ENCODE peak calls at places on chromosomes 7 and 10, in nine cellular contexts. Z is progenitor cell of endocrine pancreas; H is nephron progenitor cell; J is upper lobe of right lung; C is neural crest cell; B is dorsolateral prefrontal cortex; X is activated CD8-positive, alpha-beta T cell treated with anti-CD3 and anti-CD28 coated beads for 36 hours; S is suprapubic skin; I is astrocyte of the spinal cord. P is an unnamed sample.

GRCh38 chr7:120941064-120941463 is 9.5 kb upstream of the ING3 start:
- DNase-seq in Z (no peak), H (no peak), J (no peak), C (no peak), B (no peak), X (no peak), S (no peak), I (no peak), P (no peak)

GRCh38 chr7:34949356-34949755 is 87.9 kb downstream of the DPY19L1 start:
- DNase-seq in Z (no peak), H (no peak), J (no peak), C (no peak), B (no peak), X (no peak), S (no peak), I (peak), P (no peak)

GRCh38 chr7:43905954-43906326 is 456 bp downstream of the URGCP start:
- DNase-seq in Z (peak), H (peak), J (peak), C (peak), B (peak), X (peak), S (no peak), I (peak), P (no peak)

GRCh38 chr10:35378547-35379210 is 42.4 kb downstream of the CCNY start:
- DNase-seq in Z (no peak), H (no peak), J (no peak), C (no peak), B (no peak), X (peak), S (no peak), I (peak), P (no peak)

GRCh38 chr10:15856328-15857000 is 3.8 kb downstream of the MINDY3 start:
- DNase-seq in Z (no peak), H (no peak), J (no peak), C (no peak), B (no peak), X (no peak), S (no peak), I (no peak), P (no peak)

GRCh38 chr7:47454066-47454950 is 127.6 kb downstream of the TNS3 start:
- DNase-seq in Z (no peak), H (no peak), J (peak), C (no peak), B (no peak), X (no peak), S (no peak), I (no peak), P (no peak)

GRCh38 chr7:43763183-43763582 is 4.7 kb downstream of the BLVRA start:
- DNase-seq in Z (no peak), H (no peak), J (no peak), C (no peak), B (no peak), X (no peak), S (no peak), I (no peak), P (no peak)

GRCh38 chr7:25369794-25370193 is 141.5 kb upstream of the NPVF start:
- DNase-seq in Z (no peak), H (no peak), J (no peak), C (no peak), B (no peak), X (no peak), S (no peak), I (no peak), P (no peak)

GRCh38 chr10:24603333-24603732 is 120.4 kb downstream of the ARHGAP21 start:
- DNase-seq in Z (no peak), H (no peak), J (no peak), C (no peak), B (no peak), X (peak), S (no peak), I (peak), P (no peak)

GRCh38 chr10:119448579-119449209 is 93.8 kb downstream of the RGS10 start:
- DNase-seq in Z (no peak), H (peak), J (no peak), C (no peak), B (no peak), X (no peak), S (no peak), I (no peak), P (no peak)

GRCh38 chr7:114085313-114085591 is 166.4 kb upstream of the PPP1R3A start:
- DNase-seq in Z (no peak), H (no peak), J (no peak), C (peak), B (no peak), X (no peak), S (no peak), I (no peak), P (no peak)

GRCh38 chr7:22879285-22879684 is 56.6 kb upstream of the TOMM7 start:
- DNase-seq in Z (no peak), H (no peak), J (no peak), C (no peak), B (no peak), X (no peak), S (no peak), I (no peak), P (no peak)

GRCh38 chr7:7681936-7682329 is 36.5 kb downstream of the RPA3 start:
- DNase-seq in Z (no peak), H (no peak), J (no peak), C (no peak), B (no peak), X (no peak), S (no peak), I (no peak), P (no peak)

GRCh38 chr7:25611196-25611595 is 382.9 kb upstream of the NPVF start:
- DNase-seq in Z (no peak), H (no peak), J (no peak), C (no peak), B (no peak), X (no peak), S (no peak), I (no peak), P (no peak)

GRCh38 chr10:109996225-109996624 is 11.6 kb upstream of the ADD3 start:
- DNase-seq in Z (no peak), H (no peak), J (no peak), C (no peak), B (no peak), X (no peak), S (no peak), I (no peak), P (no peak)

GRCh38 chr10:120477723-120478270 is 20.8 kb downstream of the PLPP4 start:
- DNase-seq in Z (no peak), H (no peak), J (no peak), C (no peak), B (no peak), X (no peak), S (no peak), I (peak), P (no peak)

GRCh38 chr7:31432831-31433340 is 81.0 kb upstream of the ITPRID1 start:
- DNase-seq in Z (no peak), H (no peak), J (no peak), C (no peak), B (no peak), X (no peak), S (no peak), I (peak), P (no peak)

GRCh38 chr7:19754521-19755116 is 18.8 kb downstream of the TMEM196 start:
- DNase-seq in Z (no peak), H (no peak), J (no peak), C (peak), B (no peak), X (no peak), S (no peak), I (peak), P (no peak)

GRCh38 chr10:119153661-119154060 is 11.9 kb downstream of the SFXN4 start:
- DNase-seq in Z (no peak), H (no peak), J (no peak), C (no peak), B (no peak), X (no peak), S (no peak), I (no peak), P (no peak)

GRCh38 chr10:31745612-31746376 is 182.8 kb downstream of the ARHGAP12 start:
- DNase-seq in Z (no peak), H (no peak), J (no peak), C (no peak), B (no peak), X (peak), S (no peak), I (peak), P (peak)

GRCh38 chr7:121023683-121024507 is 35.4 kb downstream of the CPED1 start:
- DNase-seq in Z (no peak), H (no peak), J (no peak), C (no peak), B (no peak), X (no peak), S (no peak), I (peak), P (no peak)

GRCh38 chr7:54581511-54581910 is 39.3 kb downstream of the VSTM2A start:
- DNase-seq in Z (no peak), H (no peak), J (no peak), C (no peak), B (no peak), X (no peak), S (no peak), I (peak), P (no peak)

GRCh38 chr10:128817636-128818035 is 649.4 kb upstream of the MGMT start:
- DNase-seq in Z (no peak), H (no peak), J (no peak), C (no peak), B (no peak), X (no peak), S (no peak), I (no peak), P (no peak)

GRCh38 chr7:140607441-140607989 is 33.1 kb downstream of the DENND2A start:
- DNase-seq in Z (no peak), H (no peak), J (peak), C (no peak), B (peak), X (no peak), S (peak), I (peak), P (no peak)

GRCh38 chr10:5633166-5633565 is 33.2 kb downstream of the ASB13 start:
- DNase-seq in Z (no peak), H (no peak), J (no peak), C (no peak), B (no peak), X (no peak), S (no peak), I (no peak), P (no peak)

GRCh38 chr10:89515031-89515841 is 20.2 kb downstream of the SLC16A12 start:
- DNase-seq in Z (no peak), H (no peak), J (no peak), C (no peak), B (no peak), X (no peak), S (no peak), I (peak), P (no peak)

GRCh38 chr7:101201695-101202602 is 1.1 kb upstream of the MOGAT3 start:
- DNase-seq in Z (no peak), H (peak), J (no peak), C (no peak), B (no peak), X (no peak), S (no peak), I (no peak), P (no peak)

GRCh38 chr10:42961156-42961589 is 115.7 kb upstream of the RET start:
- DNase-seq in Z (no peak), H (no peak), J (peak), C (no peak), B (peak), X (no peak), S (peak), I (no peak), P (no peak)

GRCh38 chr10:109429956-109430760 is 493.2 kb downstream of the XPNPEP1 start:
- DNase-seq in Z (no peak), H (no peak), J (no peak), C (no peak), B (no peak), X (no peak), S (no peak), I (peak), P (no peak)

GRCh38 chr7:110964770-110965169 is 126.2 kb upstream of the LRRN3 start:
- DNase-seq in Z (no peak), H (no peak), J (no peak), C (no peak), B (no peak), X (no peak), S (no peak), I (no peak), P (no peak)

GRCh38 chr10:112526906-112527305 is 79.9 kb downstream of the VTI1A start:
- DNase-seq in Z (no peak), H (no peak), J (no peak), C (no peak), B (no peak), X (no peak), S (no peak), I (no peak), P (no peak)

GRCh38 chr7:75993689-75994387 is 557 bp downstream of the TMEM120A start:
- DNase-seq in Z (peak), H (peak), J (peak), C (peak), B (peak), X (peak), S (no peak), I (peak), P (no peak)

GRCh38 chr10:105068497-105068896 is 427.4 kb downstream of the SORCS3 start:
- DNase-seq in Z (no peak), H (no peak), J (no peak), C (no peak), B (no peak), X (no peak), S (no peak), I (peak), P (no peak)

GRCh38 chr10:105062881-105063280 is 421.8 kb downstream of the SORCS3 start:
- DNase-seq in Z (no peak), H (no peak), J (no peak), C (no peak), B (no peak), X (no peak), S (no peak), I (no peak), P (no peak)

DNA sequence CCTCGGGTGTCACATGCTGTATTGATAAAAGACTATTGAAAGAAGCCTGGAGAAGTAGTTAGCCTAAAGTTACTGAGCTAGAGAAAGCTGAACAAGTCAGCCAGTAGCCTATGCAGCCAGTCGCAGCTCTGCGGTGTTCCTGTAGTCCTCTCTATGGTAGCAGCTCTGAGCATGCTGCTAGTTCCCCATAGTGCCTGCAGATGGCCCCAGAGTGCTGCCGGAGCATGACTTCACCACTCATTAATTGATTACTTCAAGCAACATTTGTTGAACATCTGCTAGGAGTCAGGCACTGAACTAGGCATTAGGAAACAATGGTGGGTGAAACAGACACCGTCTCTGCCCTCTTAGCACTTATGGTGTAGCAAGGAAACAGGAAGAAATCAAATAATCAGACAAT is 422.7 kb downstream of the SORCS3 start:
- DNase-seq in Z (peak), H (peak), J (no peak), C (peak), B (no peak), X (peak), S (no peak), I (peak), P (no peak)
- TF ChIP-seq CTCF in Z (peak), H (peak), J (peak), C (peak), B (no peak), X (peak), S (peak), I (peak), P (no peak)

GRCh38 chr10:131571845-131572244 is 260.3 kb upstream of the TCERG1L start:
- DNase-seq in Z (peak), H (no peak), J (no peak), C (no peak), B (no peak), X (no peak), S (peak), I (no peak), P (no peak)

GRCh38 chr10:131570716-131571307 is 259.3 kb upstream of the TCERG1L start:
- DNase-seq in Z (no peak), H (no peak), J (no peak), C (no peak), B (no peak), X (no peak), S (peak), I (no peak), P (no peak)

GRCh38 chr10:131568866-131569265 is 257.3 kb upstream of the TCERG1L start:
- DNase-seq in Z (no peak), H (no peak), J (no peak), C (no peak), B (no peak), X (no peak), S (peak), I (no peak), P (no peak)

GRCh38 chr10:131571346-131571745 is 259.8 kb upstream of the TCERG1L start:
- DNase-seq in Z (peak), H (no peak), J (no peak), C (no peak), B (no peak), X (no peak), S (peak), I (no peak), P (no peak)

GRCh38 chr10:131569851-131570715 is 258.6 kb upstream of the TCERG1L start:
- DNase-seq in Z (no peak), H (peak), J (no peak), C (no peak), B (no peak), X (peak), S (peak), I (no peak), P (no peak)
- TF ChIP-seq CTCF in Z (peak), H (peak), J (no peak), C (peak), B (no peak), X (peak), S (no peak), I (no peak), P (peak)

GRCh38 chr7:106737202-106737562 is 76.2 kb upstream of the CCDC71L start:
- DNase-seq in Z (no peak), H (no peak), J (no peak), C (no peak), B (no peak), X (no peak), S (no peak), I (peak), P (no peak)
- TF ChIP-seq CTCF in Z (peak), H (no peak), J (peak), C (peak), B (no peak), X (no peak), S (no peak), I (peak), P (no peak)

GRCh38 chr10:130351466-130352290 is 215.5 kb downstream of the GLRX3 start:
- DNase-seq in Z (no peak), H (no peak), J (peak), C (no peak), B (no peak), X (no peak), S (peak), I (no peak), P (no peak)
- TF ChIP-seq CTCF in Z (no peak), H (no peak), J (no peak), C (no peak), B (no peak), X (no peak), S (no peak), I (no peak), P (no peak)

GRCh38 chr10:125145636-125146035 is 14.7 kb downstream of the CTBP2 start:
- DNase-seq in Z (no peak), H (no peak), J (no peak), C (no peak), B (no peak), X (no peak), S (no peak), I (no peak), P (no peak)

GRCh38 chr10:125148021-125148439 is 12.3 kb downstream of the CTBP2 start:
- DNase-seq in Z (no peak), H (no peak), J (no peak), C (no peak), B (no peak), X (no peak), S (no peak), I (no peak), P (no peak)

GRCh38 chr10:125148576-125148975 is 11.8 kb downstream of the CTBP2 start:
- DNase-seq in Z (no peak), H (no peak), J (no peak), C (no peak), B (no peak), X (no peak), S (no peak), I (no peak), P (no peak)

GRCh38 chr10:125144693-125145623 is 15.4 kb downstream of the CTBP2 start:
- DNase-seq in Z (no peak), H (no peak), J (no peak), C (no peak), B (no peak), X (peak), S (no peak), I (no peak), P (no peak)

GRCh38 chr10:125146791-125147604 is 13.4 kb downstream of the CTBP2 start:
- DNase-seq in Z (no peak), H (no peak), J (no peak), C (no peak), B (peak), X (no peak), S (no peak), I (peak), P (no peak)
- TF ChIP-seq CTCF in Z (no peak), H (no peak), J (no peak), C (no peak), B (no peak), X (no peak), S (no peak), I (no peak), P (no peak)

GRCh38 chr7:36208406-36208805 is 55.4 kb downstream of the EEPD1 start:
- DNase-seq in Z (no peak), H (no peak), J (no peak), C (no peak), B (no peak), X (no peak), S (no peak), I (no peak), P (no peak)

GRCh38 chr7:36209814-36210183 is 56.7 kb downstream of the EEPD1 start:
- DNase-seq in Z (no peak), H (no peak), J (no peak), C (no peak), B (no peak), X (no peak), S (no peak), I (no peak), P (no peak)

GRCh38 chr7:36208997-36209813 is 56.2 kb downstream of the EEPD1 start:
- DNase-seq in Z (no peak), H (no peak), J (no peak), C (no peak), B (no peak), X (no peak), S (no peak), I (no peak), P (no peak)

GRCh38 chr7:36205844-36206243 is 52.8 kb downstream of the EEPD1 start:
- DNase-seq in Z (no peak), H (no peak), J (no peak), C (no peak), B (no peak), X (no peak), S (no peak), I (no peak), P (no peak)

GRCh38 chr7:36207451-36208291 is 54.6 kb downstream of the EEPD1 start:
- DNase-seq in Z (no peak), H (no peak), J (no peak), C (no peak), B (peak), X (no peak), S (no peak), I (peak), P (peak)
- TF ChIP-seq CTCF in Z (peak), H (no peak), J (no peak), C (no peak), B (peak), X (no peak), S (no peak), I (peak), P (peak)

GRCh38 chr7:1439373-1440363 is 19.6 kb downstream of the MICALL2 start:
- DNase-seq in Z (no peak), H (no peak), J (no peak), C (no peak), B (no peak), X (no peak), S (no peak), I (no peak), P (no peak)
- TF ChIP-seq CTCF in Z (no peak), H (no peak), J (no peak), C (no peak), B (no peak), X (no peak), S (no peak), I (peak), P (no peak)

GRCh38 chr7:4177001-4177400 is 505.1 kb upstream of the FOXK1 start:
- DNase-seq in Z (no peak), H (no peak), J (no peak), C (no peak), B (no peak), X (no peak), S (no peak), I (no peak), P (no peak)
- TF ChIP-seq CTCF in Z (no peak), H (no peak), J (no peak), C (no peak), B (no peak), X (no peak), S (no peak), I (no peak), P (no peak)

GRCh38 chr7:91043924-91044660 is 220.1 kb upstream of the FZD1 start:
- DNase-seq in Z (no peak), H (no peak), J (no peak), C (no peak), B (no peak), X (no peak), S (no peak), I (no peak), P (no peak)
- TF ChIP-seq CTCF in Z (no peak), H (no peak), J (no peak), C (no peak), B (no peak), X (no peak), S (no peak), I (no peak), P (no peak)

P was measured in CD14-positive monocyte.